ENCODE peak calls at places on chromosomes 3 and 15, in four cellular contexts. G is GM12892, D is H54, E is suprapubic skin. Q is an unnamed sample.

GRCh38 chr3:183576487-183577107 is 21.1 kb upstream of the KLHL6 start:
- DNase-seq in D (no peak), G (no peak), E (no peak), Q (no peak)

GRCh38 chr3:31240013-31240412 is 292.7 kb upstream of the STT3B start:
- DNase-seq in G (no peak), D (no peak), E (no peak), Q (no peak)

GRCh38 chr3:138118863-138119766 is 3.7 kb upstream of the DZIP1L start:
- DNase-seq in E (peak), G (no peak), D (peak), Q (peak)

GRCh38 chr3:100761211-100761921 is 52.1 kb downstream of the TFG start:
- DNase-seq in E (no peak), D (no peak), G (peak), Q (no peak)

GRCh38 chr3:187684444-187684843 is 14.2 kb upstream of the SST start:
- DNase-seq in E (no peak), D (no peak), G (no peak), Q (no peak)

GRCh38 chr3:8266679-8267267 is 234.8 kb upstream of the LMCD1 start:
- DNase-seq in G (no peak), D (no peak), E (no peak), Q (no peak)

GRCh38 chr15:85622432-85622831 is 172.3 kb downstream of the KLHL25 start:
- DNase-seq in G (no peak), E (no peak), D (no peak), Q (no peak)

GRCh38 chr3:49723301-49723630 is 485 bp downstream of the GMPPB start:
- DNase-seq in E (peak), D (no peak), G (peak), Q (peak)

GRCh38 chr3:27633224-27633545 is 88.9 kb downstream of the EOMES start:
- DNase-seq in G (no peak), D (peak), E (no peak), Q (no peak)

GRCh38 chr15:68578960-68579935 is at the start of gene CORO2B:
- DNase-seq in G (no peak), E (no peak), D (peak), Q (no peak)

GRCh38 chr15:59274126-59274970 is 67.7 kb downstream of the LDHAL6B start:
- DNase-seq in G (no peak), D (peak), E (no peak), Q (no peak)

GRCh38 chr3:9947025-9947995 is 4.9 kb downstream of the PRRT3 start:
- DNase-seq in E (peak), G (no peak), D (no peak), Q (peak)

GRCh38 chr3:43689166-43689565 is 1.6 kb upstream of the ABHD5 start:
- DNase-seq in E (no peak), D (no peak), G (no peak), Q (no peak)

GRCh38 chr3:188282871-188283270 is 128.9 kb downstream of the LPP start:
- DNase-seq in G (no peak), E (no peak), D (no peak), Q (no peak)

GRCh38 chr15:69132935-69133861 is 27.2 kb upstream of the GLCE start:
- DNase-seq in D (no peak), G (no peak), E (no peak), Q (no peak)

GRCh38 chr3:99877180-99877579 is 59.5 kb downstream of the CMSS1 start:
- DNase-seq in G (no peak), D (no peak), E (no peak), Q (no peak)

GRCh38 chr3:149648525-149648924 is 9.3 kb downstream of the WWTR1 start:
- DNase-seq in E (no peak), G (no peak), D (no peak), Q (no peak)

GRCh38 chr3:55721716-55722484 is 234.8 kb upstream of the WNT5A start:
- DNase-seq in E (no peak), G (no peak), D (no peak), Q (no peak)

GRCh38 chr3:187880438-187880837 is 135.2 kb upstream of the BCL6 start:
- DNase-seq in D (no peak), G (no peak), E (no peak), Q (no peak)

GRCh38 chr15:80234883-80235282 is 17.1 kb downstream of the CTXND1 start:
- DNase-seq in G (peak), E (no peak), D (peak), Q (peak)

GRCh38 chr3:35200056-35200455 is 439.3 kb upstream of the ARPP21 start:
- DNase-seq in E (no peak), G (no peak), D (peak), Q (no peak)

GRCh38 chr15:73865904-73866303 is 7.5 kb upstream of the TBC1D21 start:
- DNase-seq in E (peak), D (no peak), G (no peak), Q (no peak)

GRCh38 chr3:183824761-183825379 is 507 bp downstream of the MAP6D1 start:
- DNase-seq in D (no peak), G (peak), E (no peak), Q (no peak)

GRCh38 chr3:131973731-131974130 is 61.1 kb downstream of the CPNE4 start:
- DNase-seq in G (no peak), D (no peak), E (no peak), Q (no peak)

GRCh38 chr15:63991706-63992105 is 54.6 kb downstream of the DAPK2 start:
- DNase-seq in E (no peak), G (no peak), D (no peak), Q (no peak)

GRCh38 chr15:92747047-92747446 is 91.5 kb upstream of the FAM174B start:
- DNase-seq in E (no peak), G (no peak), D (no peak), Q (no peak)

GRCh38 chr15:69375151-69375790 is 38.9 kb upstream of the KIF23 start:
- DNase-seq in D (no peak), E (no peak), G (no peak), Q (no peak)

GRCh38 chr15:27045796-27046195 is 74.8 kb downstream of the GABRG3 start:
- DNase-seq in D (no peak), G (no peak), E (no peak), Q (no peak)

GRCh38 chr3:98500019-98500418 is 2.5 kb downstream of the OR5K2 start:
- DNase-seq in D (no peak), G (no peak), E (no peak), Q (no peak)

GRCh38 chr3:182760576-182761164 is 32.6 kb upstream of the ATP11B start:
- DNase-seq in G (no peak), D (no peak), E (no peak), Q (no peak)

GRCh38 chr15:41494190-41494921 is 682 bp downstream of the ITPKA start:
- DNase-seq in G (no peak), D (no peak), E (no peak), Q (no peak)

GRCh38 chr15:41493902-41494189 is 172 bp downstream of the ITPKA start:
- DNase-seq in D (no peak), G (no peak), E (no peak), Q (no peak)

GRCh38 chr15:41492597-41493204 is 973 bp upstream of the ITPKA start:
- DNase-seq in G (no peak), E (no peak), D (no peak), Q (no peak)

GRCh38 chr15:41491889-41492288 is 1.8 kb upstream of the ITPKA start:
- DNase-seq in G (no peak), D (no peak), E (no peak), Q (no peak)

GRCh38 chr15:41493205-41493901 is at the start of gene ITPKA:
- DNase-seq in G (peak), D (peak), E (peak), Q (no peak)
- TF ChIP-seq POLR2A in G (peak), D (peak), E (no peak), Q (no peak)

DNA sequence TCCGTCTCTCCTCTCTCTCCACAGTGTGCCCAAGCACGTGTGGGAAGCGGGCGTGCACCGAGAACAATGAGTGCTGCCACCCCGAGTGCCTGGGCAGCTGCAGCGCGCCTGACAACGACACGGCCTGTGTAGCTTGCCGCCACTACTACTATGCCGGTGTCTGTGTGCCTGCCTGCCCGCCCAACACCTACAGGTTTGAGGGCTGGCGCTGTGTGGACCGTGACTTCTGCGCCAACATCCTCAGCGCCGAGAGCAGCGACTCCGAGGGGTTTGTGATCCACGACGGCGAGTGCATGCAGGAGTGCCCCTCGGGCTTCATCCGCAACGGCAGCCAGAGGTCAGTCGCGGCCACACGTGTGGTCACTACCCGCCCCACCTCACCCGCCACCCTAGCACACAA is 116.3 kb downstream of the PGPEP1L start:
- DNase-seq in G (no peak), E (no peak), D (no peak), Q (no peak)
- TF ChIP-seq POLR2A in G (no peak), E (no peak), D (no peak), Q (no peak)

GRCh38 chr3:15064835-15065549 is at the start of gene MRPS25:
- DNase-seq in D (peak), G (peak), E (peak), Q (peak)
- TF ChIP-seq POLR2A in D (peak), G (peak), E (no peak), Q (peak)

DNA sequence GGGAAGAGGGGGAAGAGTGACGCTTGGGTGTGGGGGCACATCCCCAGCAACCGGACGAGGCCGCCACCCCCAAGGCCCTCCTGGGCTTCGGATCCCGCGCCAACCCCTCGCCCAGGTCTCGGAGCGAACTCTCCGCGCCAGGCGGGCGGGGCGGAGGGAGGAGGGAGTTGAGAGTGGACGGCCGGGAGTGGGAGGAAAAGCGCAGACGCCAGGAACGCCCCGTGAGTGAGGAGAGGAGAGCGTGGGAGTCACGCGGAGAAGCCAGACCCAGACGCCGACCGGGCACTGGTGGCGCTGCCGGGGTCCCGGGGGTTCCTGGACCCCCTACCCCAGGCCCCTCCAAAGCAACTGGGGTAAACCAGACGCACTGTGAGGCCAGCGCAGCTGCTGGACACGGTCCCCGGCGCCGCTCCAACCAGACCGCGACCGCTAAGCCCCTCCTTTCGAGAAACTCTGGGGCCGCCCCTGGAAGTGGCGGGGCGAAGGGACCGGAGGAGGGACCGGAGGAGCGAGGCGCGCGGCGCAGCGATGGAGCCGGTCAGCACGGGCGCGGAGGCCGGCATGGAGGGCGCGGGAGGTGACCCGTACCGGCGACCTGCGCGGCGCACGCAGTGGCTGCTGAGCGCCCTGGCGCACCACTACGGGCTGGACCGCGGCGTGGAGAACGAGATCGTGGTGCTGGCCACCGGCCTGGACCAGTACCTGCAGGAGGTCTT is at the start of gene EFCC1:
- DNase-seq in G (no peak), D (no peak), E (peak), Q (no peak)
- TF ChIP-seq POLR2A in G (no peak), D (no peak), E (no peak), Q (no peak)

GRCh38 chr3:66380200-66380932 is 120.5 kb downstream of the LRIG1 start:
- DNase-seq in G (no peak), E (no peak), D (no peak), Q (no peak)
- TF ChIP-seq POLR2A in G (no peak), E (no peak), D (no peak), Q (no peak)